ENCODE peak calls at places on chromosome 17, in ten cellular contexts. L is GM12865, Y is astrocyte of the spinal cord, Z is prostate gland, X is cardiac fibroblast, N is endothelial cell, T is type B pancreatic cell, G is SK-N-SH, I is HFFc6, A is left lung. K is an unnamed sample.

GRCh38 chr17:80096531-80097306 is 4.7 kb upstream of the GAA start:
- DNase-seq in I (no peak), Y (no peak), Z (no peak), G (peak), L (no peak), N (no peak), X (no peak), A (peak), T (no peak), K (no peak)

GRCh38 chr17:58232707-58233156 is 5.7 kb upstream of the LPO start:
- DNase-seq in T (no peak), N (no peak), Z (no peak), X (peak), L (peak), I (peak), G (no peak), Y (peak), A (no peak), K (no peak)

GRCh38 chr17:7719661-7720060 is 2.1 kb downstream of the DNAH2 start:
- DNase-seq in T (no peak), N (no peak), A (no peak), X (no peak), I (no peak), L (no peak), G (no peak), Y (no peak), Z (no peak), K (no peak)

GRCh38 chr17:69466451-69466850 is 52.0 kb downstream of the MAP2K6 start:
- DNase-seq in I (no peak), L (no peak), Z (no peak), G (no peak), X (no peak), N (no peak), T (no peak), A (no peak), Y (no peak), K (no peak)

GRCh38 chr17:45697076-45697475 is 87.0 kb upstream of the CRHR1 start:
- DNase-seq in L (no peak), G (no peak), T (no peak), I (no peak), Y (no peak), A (no peak), Z (no peak), X (no peak), N (no peak), K (no peak)

GRCh38 chr17:48392836-48393235 is 37.2 kb downstream of the SKAP1 start:
- DNase-seq in L (no peak), N (no peak), X (peak), G (no peak), I (no peak), T (no peak), Z (no peak), Y (no peak), A (no peak), K (no peak)

GRCh38 chr17:14304222-14304844 is 3.5 kb downstream of the HS3ST3B1 start:
- DNase-seq in L (no peak), A (no peak), X (no peak), Y (peak), N (no peak), G (no peak), I (no peak), T (no peak), Z (no peak), K (no peak)

GRCh38 chr17:52604105-52604504 is 445.6 kb upstream of the CA10 start:
- DNase-seq in I (no peak), A (no peak), X (no peak), L (no peak), Y (no peak), N (no peak), G (no peak), Z (no peak), T (no peak), K (no peak)

GRCh38 chr17:59001158-59001814 is 105.4 kb downstream of the TRIM37 start:
- DNase-seq in L (peak), A (no peak), I (peak), Y (peak), N (peak), T (no peak), X (peak), G (no peak), Z (peak), K (peak)

GRCh38 chr17:48582750-48583069 is 4.6 kb upstream of the HOXB4 start:
- DNase-seq in A (no peak), T (no peak), N (no peak), Y (no peak), G (no peak), Z (no peak), X (no peak), L (no peak), I (no peak), K (no peak)

GRCh38 chr17:43018008-43018853 is 4.0 kb downstream of the VAT1 start:
- DNase-seq in T (no peak), Z (no peak), A (no peak), I (no peak), N (peak), X (no peak), G (peak), L (peak), Y (peak), K (no peak)

GRCh38 chr17:49523706-49524472 is 28.8 kb downstream of the NGFR start:
- DNase-seq in Z (peak), X (no peak), L (no peak), I (no peak), A (no peak), T (peak), Y (no peak), N (no peak), G (peak), K (peak)

GRCh38 chr17:49223168-49223516 is 7.4 kb downstream of the PHOSPHO1 start:
- DNase-seq in Z (no peak), X (no peak), L (no peak), A (no peak), G (no peak), Y (no peak), N (no peak), T (no peak), I (no peak), K (no peak)

GRCh38 chr17:57281887-57282653 is 25.7 kb downstream of the MSI2 start:
- DNase-seq in Y (peak), I (no peak), T (no peak), Z (no peak), G (peak), N (no peak), X (no peak), L (no peak), A (no peak), K (no peak)

GRCh38 chr17:19304209-19304608 is 58.3 kb downstream of the B9D1 start:
- DNase-seq in A (peak), N (peak), Y (peak), X (peak), L (peak), Z (no peak), I (peak), T (no peak), G (no peak), K (no peak)

GRCh38 chr17:51078009-51078592 is 42.6 kb downstream of the SPAG9 start:
- DNase-seq in G (no peak), T (no peak), I (no peak), Y (no peak), L (no peak), A (no peak), Z (no peak), X (no peak), N (no peak), K (no peak)

GRCh38 chr17:16491131-16491702 is 776 bp downstream of the LRRC75A start:
- DNase-seq in T (no peak), X (no peak), Z (no peak), G (peak), I (no peak), N (no peak), A (peak), L (no peak), Y (no peak), K (peak)

GRCh38 chr17:45783593-45784292 is 377 bp upstream of the CRHR1 start:
- DNase-seq in G (peak), N (peak), Z (peak), Y (no peak), A (peak), I (no peak), L (no peak), X (no peak), T (no peak), K (no peak)

GRCh38 chr17:71580220-71580619 is 540.6 kb upstream of the SOX9 start:
- DNase-seq in I (no peak), L (no peak), A (no peak), G (no peak), N (no peak), T (no peak), Z (no peak), X (no peak), Y (no peak), K (no peak)

GRCh38 chr17:50239913-50240312 is 34.4 kb upstream of the TMEM92 start:
- DNase-seq in Y (no peak), G (no peak), X (peak), I (no peak), L (no peak), A (no peak), T (no peak), Z (no peak), N (no peak), K (no peak)

GRCh38 chr17:41521574-41522261 is 3.0 kb upstream of the KRT15 start:
- DNase-seq in A (peak), G (no peak), Y (peak), N (no peak), I (peak), L (no peak), X (peak), T (no peak), Z (no peak), K (no peak)

GRCh38 chr17:6070895-6071511 is 824 bp downstream of the WSCD1 start:
- DNase-seq in X (no peak), A (no peak), T (no peak), N (peak), L (no peak), Z (no peak), G (peak), Y (peak), I (no peak), K (no peak)

GRCh38 chr17:17684901-17685774 is 3.9 kb downstream of the RAI1 start:
- DNase-seq in N (no peak), X (peak), L (no peak), Y (peak), T (no peak), A (peak), Z (peak), G (peak), I (no peak), K (no peak)

GRCh38 chr17:39793473-39793872 is 55.7 kb downstream of the GRB7 start:
- DNase-seq in N (no peak), X (no peak), Y (no peak), A (no peak), L (no peak), Z (no peak), T (no peak), I (no peak), G (no peak), K (no peak)

GRCh38 chr17:56471661-56472060 is 121.8 kb upstream of the NOG start:
- DNase-seq in L (no peak), Z (no peak), A (no peak), N (no peak), Y (no peak), X (no peak), T (no peak), I (peak), G (no peak), K (no peak)

GRCh38 chr17:70447588-70447987 is 278.3 kb downstream of the KCNJ2 start:
- DNase-seq in I (no peak), T (no peak), N (no peak), X (no peak), A (no peak), G (no peak), Z (no peak), Y (no peak), L (no peak), K (no peak)

GRCh38 chr17:37068266-37068665 is 119.5 kb downstream of the AATF start:
- DNase-seq in X (no peak), N (no peak), G (no peak), Y (no peak), Z (no peak), L (no peak), I (no peak), A (no peak), T (no peak), K (no peak)

GRCh38 chr17:17729620-17730249 is 48.5 kb downstream of the RAI1 start:
- DNase-seq in Z (peak), X (no peak), A (no peak), G (peak), Y (no peak), L (peak), N (peak), I (no peak), T (no peak), K (peak)

GRCh38 chr17:1908699-1909309 is 79.0 kb downstream of the RPA1 start:
- DNase-seq in T (no peak), X (peak), Z (peak), G (peak), L (peak), N (peak), Y (peak), I (peak), A (peak), K (peak)
- TF ChIP-seq CTCF in T (peak), X (peak), Z (peak), G (peak), L (peak), N (peak), Y (peak), I (peak), A (peak), K (peak)

DNA sequence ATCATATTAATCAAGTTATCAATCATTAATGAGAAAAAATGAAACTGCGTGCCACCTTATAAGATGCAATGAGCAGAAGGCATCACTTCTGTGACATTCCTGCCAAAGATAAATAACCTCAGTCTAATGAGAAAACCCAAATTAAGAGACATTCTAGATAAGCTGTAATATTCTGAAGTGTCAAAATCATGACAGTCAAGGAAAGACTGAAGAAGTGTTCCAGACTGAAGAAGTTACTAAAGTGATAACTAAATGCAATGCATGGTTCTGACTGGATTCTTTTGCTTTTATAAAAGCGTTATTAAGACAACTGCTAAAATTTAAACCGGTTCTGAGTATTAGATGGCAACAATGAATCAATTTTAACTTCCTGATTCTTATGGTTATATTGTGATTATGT is 30.9 kb downstream of the BRIP1 start:
- DNase-seq in X (no peak), N (no peak), L (no peak), T (no peak), G (no peak), Y (no peak), Z (no peak), I (no peak), A (no peak), K (no peak)
- TF ChIP-seq CTCF in X (no peak), N (no peak), L (no peak), T (no peak), G (no peak), Y (no peak), Z (no peak), I (no peak), A (no peak), K (no peak)

DNA sequence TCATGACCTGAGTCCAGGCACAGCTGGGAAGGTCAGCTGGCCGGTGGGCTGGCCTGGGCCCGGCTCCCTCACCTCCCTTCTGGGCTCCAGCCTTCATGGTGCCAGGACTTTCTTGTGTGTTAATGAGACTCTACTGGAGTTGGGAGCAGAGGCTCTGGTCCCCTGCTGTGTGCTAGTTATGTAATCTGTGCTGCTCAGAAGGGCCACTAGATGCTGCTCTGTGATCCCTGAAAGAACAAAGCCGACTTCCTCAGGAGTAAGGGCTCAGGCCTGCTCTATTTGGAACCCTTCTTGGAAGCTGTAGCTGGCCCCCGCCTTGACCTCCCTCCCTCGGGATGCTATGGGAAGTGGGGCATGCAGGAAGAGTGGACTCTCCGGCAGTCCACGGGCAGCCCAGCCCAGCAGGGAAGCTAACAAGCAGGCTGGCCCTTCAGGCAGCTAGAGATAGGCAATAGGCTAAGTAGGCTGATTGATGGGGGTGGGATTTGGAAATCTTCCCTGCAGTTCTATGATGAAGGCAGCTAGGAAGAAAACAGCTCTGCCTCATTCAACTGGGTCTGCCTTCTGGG is 3.3 kb upstream of the CDK5R1 start:
- DNase-seq in T (peak), L (peak), X (peak), Z (peak), I (peak), Y (peak), A (no peak), N (peak), G (peak), K (peak)
- TF ChIP-seq CTCF in T (peak), L (peak), X (peak), Z (peak), I (peak), Y (peak), A (no peak), N (no peak), G (peak), K (peak)

DNA sequence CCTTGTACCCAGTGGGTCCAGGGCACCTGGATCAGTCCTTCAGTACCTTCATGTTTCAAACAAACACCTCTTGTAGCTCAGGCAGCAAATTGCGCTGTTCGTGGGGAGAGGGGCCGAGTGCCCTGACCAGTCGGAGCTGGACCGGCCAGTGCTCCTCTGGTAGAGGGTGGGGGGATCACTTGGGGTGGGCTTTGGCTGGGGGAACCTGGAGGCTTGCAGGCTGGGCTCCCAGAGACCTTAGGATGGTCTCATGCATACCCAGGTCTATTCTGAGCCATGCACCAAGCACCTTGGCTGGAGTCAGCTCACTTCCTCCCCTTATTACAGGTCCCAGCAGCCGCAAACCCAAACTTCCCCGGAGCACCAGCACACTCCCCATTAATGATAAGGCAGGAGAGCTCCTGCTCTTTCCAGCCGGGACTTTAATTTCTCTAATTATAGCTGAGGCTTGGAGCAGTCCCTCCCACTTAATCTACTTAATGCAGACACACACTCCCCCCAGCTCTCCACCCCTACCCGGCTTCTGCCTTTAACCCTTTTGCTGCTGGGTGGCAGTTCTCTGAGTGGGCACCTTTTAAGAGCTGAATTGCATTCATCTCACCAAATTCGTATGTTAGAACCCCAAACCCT is 26.3 kb upstream of the MGAT5B start:
- DNase-seq in N (no peak), A (no peak), Z (no peak), L (no peak), G (peak), X (no peak), T (no peak), Y (no peak), I (no peak), K (no peak)
- TF ChIP-seq CTCF in N (no peak), A (no peak), Z (no peak), L (no peak), G (no peak), X (no peak), T (no peak), Y (no peak), I (no peak), K (no peak)

DNA sequence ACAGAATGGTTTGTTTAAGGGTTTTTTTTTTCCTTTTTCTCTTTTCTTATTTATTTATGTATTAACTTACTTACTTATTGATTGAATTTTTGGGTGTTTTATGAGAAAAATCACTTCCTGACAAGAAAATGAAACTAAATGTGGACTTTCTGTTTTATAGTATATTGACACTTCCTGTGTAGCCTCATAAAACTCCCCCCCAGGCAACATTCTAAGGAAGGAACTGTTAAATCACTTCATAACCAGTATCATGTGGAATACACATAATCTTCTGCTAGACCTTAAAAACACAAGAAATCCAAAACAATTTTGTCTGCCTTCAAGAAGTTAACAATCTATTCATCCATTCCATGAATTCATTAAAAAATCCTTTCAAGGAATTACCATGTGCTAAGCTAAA is 164.1 kb upstream of the TOM1L1 start:
- DNase-seq in I (no peak), X (no peak), L (no peak), G (no peak), A (no peak), Z (no peak), T (no peak), N (no peak), Y (no peak), K (no peak)
- TF ChIP-seq CTCF in I (no peak), X (no peak), L (no peak), G (no peak), A (no peak), Z (no peak), T (no peak), N (no peak), Y (no peak), K (no peak)

DNA sequence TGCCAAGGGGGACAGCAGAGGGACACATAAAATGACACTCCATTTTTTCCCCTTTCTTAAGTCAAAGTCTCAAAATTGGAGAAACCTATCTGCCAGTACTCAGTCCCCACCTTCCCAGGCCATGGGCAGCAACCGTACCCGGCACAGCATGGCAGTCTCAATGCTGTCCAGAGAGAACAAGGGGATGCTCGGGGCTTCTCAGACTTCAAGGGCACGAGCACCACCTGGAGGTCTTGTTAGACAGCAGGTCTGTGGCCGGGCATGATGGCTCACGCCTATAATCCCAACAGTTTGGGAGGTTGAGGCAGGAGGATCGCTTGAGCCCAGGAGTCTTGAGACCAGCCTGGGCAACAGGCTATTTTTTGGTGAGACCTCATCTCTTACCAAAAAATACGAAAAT is 3.2 kb downstream of the DNAH17 start:
- DNase-seq in X (no peak), G (no peak), T (no peak), Z (no peak), Y (no peak), I (no peak), N (no peak), A (no peak), L (peak), K (no peak)
- TF ChIP-seq CTCF in X (no peak), G (no peak), T (no peak), Z (no peak), Y (no peak), I (peak), N (no peak), A (no peak), L (no peak), K (no peak)

K was measured in CD4-positive, alpha-beta T cell.